ENCODE peak calls at places on chromosomes 11 and 22, in five cellular contexts. U is WTC11; V is activated naive CD4-positive, alpha-beta T cell; S is B cell; O is activated CD4-positive, alpha-beta T cell treated with anti-CD3 and anti-CD28 coated beads for 1 hour. D is an unnamed sample.

GRCh38 chr11:70525466-70525865 is 127.1 kb downstream of the CTTN start:
- DNase-seq in S (no peak), O (no peak), V (no peak), U (no peak), D (no peak)

GRCh38 chr11:61688368-61689163 is 8.4 kb downstream of the DAGLA start:
- DNase-seq in U (no peak), O (no peak), S (no peak), V (no peak), D (no peak)

GRCh38 chr11:107898270-107898669 is 30.0 kb upstream of the RAB39A start:
- DNase-seq in O (no peak), S (no peak), U (no peak), V (no peak), D (no peak)

GRCh38 chr22:46171940-46172339 is 21.6 kb downstream of the PPARA start:
- DNase-seq in O (no peak), S (no peak), V (no peak), U (no peak), D (no peak)

GRCh38 chr11:26150046-26150445 is 181.9 kb upstream of the ANO3 start:
- DNase-seq in V (no peak), S (no peak), U (no peak), O (no peak), D (no peak)

GRCh38 chr22:22553141-22553540 is 5.9 kb downstream of the PRAME start:
- DNase-seq in S (no peak), U (no peak), O (no peak), V (no peak), D (no peak)

GRCh38 chr22:45314789-45315188 is 5.1 kb downstream of the FAM118A start:
- DNase-seq in U (no peak), V (no peak), O (no peak), S (no peak), D (no peak)

GRCh38 chr11:114171257-114172054 is 111.9 kb downstream of the ZBTB16 start:
- DNase-seq in O (no peak), V (no peak), U (no peak), S (no peak), D (no peak)

GRCh38 chr11:122234257-122234656 is 118.2 kb upstream of the BLID start:
- DNase-seq in U (no peak), V (no peak), S (no peak), O (no peak), D (no peak)

GRCh38 chr11:69774354-69775162 is 583 bp downstream of the FGF4 start:
- DNase-seq in U (peak; percentile 34), V (no peak), O (no peak), S (no peak), D (no peak)

GRCh38 chr11:12693485-12694181 is 19.4 kb downstream of the TEAD1 start:
- DNase-seq in O (no peak), U (no peak), V (no peak), S (no peak), D (no peak)

GRCh38 chr11:9089636-9090035 is 1.8 kb downstream of the SCUBE2 start:
- DNase-seq in U (no peak), S (peak; percentile 22), V (no peak), O (no peak), D (no peak)

GRCh38 chr22:19343470-19343869 is 52.0 kb upstream of the CLTCL1 start:
- DNase-seq in S (no peak), V (no peak), O (no peak), U (no peak), D (no peak)

GRCh38 chr11:12287009-12287373 is 90.4 kb upstream of the PARVA start:
- DNase-seq in U (no peak), S (no peak), O (no peak), V (no peak), D (no peak)

GRCh38 chr11:44030276-44030932 is 17.4 kb upstream of the ACCSL start:
- DNase-seq in S (no peak), O (no peak), V (no peak), U (peak; percentile 44), D (no peak)

GRCh38 chr22:18116634-18117033 is 6.0 kb downstream of the TUBA8 start:
- DNase-seq in S (no peak), U (no peak), O (no peak), V (no peak), D (no peak)

GRCh38 chr11:20688761-20689160 is 19.4 kb downstream of the NELL1 start:
- DNase-seq in U (no peak), S (no peak), O (no peak), V (no peak), D (no peak)

GRCh38 chr11:119728226-119728626 is 774 bp downstream of the NECTIN1 start:
- DNase-seq in O (no peak), U (no peak), S (peak; percentile 59), V (no peak), D (no peak)

GRCh38 chr11:42762348-42762747 is 549.4 kb upstream of the API5 start:
- DNase-seq in O (no peak), V (no peak), S (no peak), U (no peak), D (no peak)

GRCh38 chr11:64245797-64246623 is 733 bp downstream of the PPP1R14B start:
- DNase-seq in O (peak; percentile 62), S (no peak), V (peak; percentile 29), U (no peak), D (peak; percentile 59)

GRCh38 chr11:95788921-95789505 is 569 bp downstream of the FAM76B start:
- DNase-seq in U (peak; percentile 44), S (peak; percentile 15), V (no peak), O (no peak), D (peak; percentile 11)

GRCh38 chr11:9577551-9577950 is 4.1 kb downstream of the WEE1 start:
- DNase-seq in S (no peak), O (no peak), V (no peak), U (no peak), D (no peak)

GRCh38 chr11:103326070-103326794 is 217.0 kb downstream of the DYNC2H1 start:
- DNase-seq in U (peak; percentile 42), S (peak; percentile 6), O (no peak), V (no peak), D (peak; percentile 46)

GRCh38 chr11:36817336-36817965 is 219.4 kb upstream of the RAG2 start:
- DNase-seq in S (no peak), V (no peak), O (no peak), U (no peak), D (no peak)

GRCh38 chr22:49582171-49582570 is 245.5 kb downstream of the BRD1 start:
- DNase-seq in V (no peak), O (no peak), U (no peak), S (no peak), D (no peak)

GRCh38 chr22:32202539-32203180 is 2.2 kb downstream of the RFPL2 start:
- DNase-seq in S (no peak), O (no peak), V (no peak), U (peak; percentile 63), D (no peak)

GRCh38 chr11:75161506-75161905 is 10.6 kb downstream of the SLCO2B1 start:
- DNase-seq in V (no peak), O (no peak), S (no peak), U (no peak), D (no peak)

GRCh38 chr22:30694638-30695350 is at the start of gene OSBP2:
- DNase-seq in U (peak; percentile 56), S (peak; percentile 70), V (no peak), O (peak; percentile 12), D (peak; percentile 19)

GRCh38 chr11:65559535-65559934 is 1.4 kb upstream of the LTBP3 start:
- DNase-seq in S (no peak), V (no peak), U (no peak), O (no peak), D (no peak)

GRCh38 chr11:65503606-65503922 is 4.7 kb downstream of the MALAT1 start:
- DNase-seq in U (no peak), V (no peak), O (no peak), S (no peak), D (no peak)

GRCh38 chr11:46857666-46858065 is 11.6 kb upstream of the CKAP5 start:
- DNase-seq in O (no peak), S (no peak), U (no peak), V (no peak), D (no peak)

GRCh38 chr11:2383823-2384722 is 7.0 kb downstream of the CD81 start:
- DNase-seq in O (no peak), V (no peak), U (peak; percentile 63), S (peak; percentile 87), D (peak; percentile 43)

GRCh38 chr22:47209077-47209514 is 446.6 kb downstream of the TBC1D22A start:
- DNase-seq in V (no peak), S (peak; percentile 16), O (peak; percentile 1), U (no peak), D (no peak)

GRCh38 chr11:59292611-59293010 is 66.1 kb upstream of the OR5AN1 start:
- DNase-seq in U (no peak), O (no peak), V (no peak), S (no peak), D (no peak)

GRCh38 chr22:21714784-21715183 is 20.8 kb downstream of the YPEL1 start:
- DNase-seq in U (no peak), V (no peak), O (no peak), S (no peak), D (no peak)

GRCh38 chr11:102287963-102288744 is 29.1 kb upstream of the BIRC3 start:
- DNase-seq in O (no peak), S (peak; percentile 62), V (no peak), U (no peak), D (peak; percentile 29)

GRCh38 chr11:113615773-113616172 is 90.3 kb downstream of the TMPRSS5 start:
- DNase-seq in U (no peak), S (no peak), V (no peak), O (no peak), D (no peak)

D was measured in effector memory CD8-positive, alpha-beta T cell.